ENCODE peak calls at places on chromosomes 4 and X, in five cellular contexts. T is ovary, A is mesothelial cell of epicardium, W is body of pancreas, Y is EH. E is an unnamed sample.

GRCh38 chr4:29073571-29073970 is 1646.6 kb upstream of the PCDH7 start:
- DNase-seq in A (no peak), W (no peak), T (no peak), Y (no peak), E (no peak)

GRCh38 chr4:6372649-6373525 is 99.5 kb downstream of the PPP2R2C start:
- DNase-seq in W (no peak), A (no peak), Y (peak), T (no peak), E (no peak)

GRCh38 chr4:46931981-46932380 is 22.9 kb upstream of the COX7B2 start:
- DNase-seq in Y (peak), A (no peak), T (no peak), W (peak), E (no peak)

GRCh38 chrX:12076046-12076445 is 62.2 kb upstream of the FRMPD4 start:
- DNase-seq in W (no peak), A (no peak), T (no peak), Y (peak), E (no peak)

GRCh38 chrX:70012756-70013155 is 37.0 kb downstream of the AWAT2 start:
- DNase-seq in A (no peak), W (no peak), Y (no peak), T (no peak), E (no peak)

GRCh38 chrX:19007011-19007410 is 23.1 kb upstream of the PHKA2 start:
- DNase-seq in T (no peak), Y (no peak), A (no peak), W (no peak), E (no peak)

GRCh38 chr4:172725581-172725980 is 443.0 kb upstream of the GALNT7 start:
- DNase-seq in Y (peak), T (no peak), A (no peak), W (no peak), E (no peak)

GRCh38 chrX:134715930-134716619 is 57.8 kb upstream of the PLAC1 start:
- DNase-seq in W (peak), A (no peak), Y (no peak), T (no peak), E (no peak)

GRCh38 chrX:136812286-136812685 is 31.6 kb upstream of the ARHGEF6 start:
- DNase-seq in A (no peak), Y (peak), T (no peak), W (no peak), E (no peak)

GRCh38 chr4:26001413-26001812 is 87.4 kb downstream of the SMIM20 start:
- DNase-seq in Y (no peak), T (no peak), A (no peak), W (no peak), E (no peak)

GRCh38 chr4:182338731-182339130 is 95.5 kb downstream of the TENM3 start:
- DNase-seq in W (no peak), T (no peak), Y (peak), A (no peak), E (no peak)

GRCh38 chr4:46820154-46820553 is 88.9 kb downstream of the COX7B2 start:
- DNase-seq in Y (no peak), A (no peak), W (no peak), T (no peak), E (no peak)

GRCh38 chr4:77126844-77127614 is 30.0 kb upstream of the CCNG2 start:
- DNase-seq in W (no peak), A (no peak), T (no peak), Y (no peak), E (no peak)

GRCh38 chrX:119398587-119398973 is 556 bp upstream of the SLC25A43 start:
- DNase-seq in Y (no peak), T (no peak), A (no peak), W (no peak), E (no peak)

E was measured in right lobe of liver.